ENCODE peak calls at places on chromosome 4, in nine cellular contexts. Z, G, U, Q, I, B, V, O and J are unnamed samples.

GRCh38 chr4:20773144-20773997 is 73.1 kb downstream of the PACRGL start:
- DNase-seq in Z (peak), G (peak), U (peak), Q (peak), I (no peak), B (peak), V (peak), O (peak), J (peak)

GRCh38 chr4:113070755-113071154 is 21.3 kb downstream of the ANK2 start:
- DNase-seq in Z (no peak), G (no peak), U (no peak), Q (no peak), I (no peak), B (no peak), V (no peak), O (no peak), J (no peak)

GRCh38 chr4:8304827-8305695 is 35.5 kb downstream of the HTRA3 start:
- DNase-seq in Z (no peak), G (no peak), U (no peak), Q (no peak), I (no peak), B (no peak), V (no peak), O (no peak), J (no peak)

GRCh38 chr4:160364217-160364616 is 1261.3 kb downstream of the RAPGEF2 start:
- DNase-seq in Z (no peak), G (no peak), U (no peak), Q (no peak), I (no peak), B (no peak), V (no peak), O (no peak), J (no peak)

GRCh38 chr4:19300213-19300612 is 951.5 kb upstream of the SLIT2 start:
- DNase-seq in Z (no peak), G (no peak), U (no peak), Q (no peak), I (no peak), B (no peak), V (peak), O (no peak), J (no peak)

GRCh38 chr4:81032174-81032551 is 1.7 kb downstream of the BMP3 start:
- DNase-seq in Z (no peak), G (no peak), U (no peak), Q (no peak), I (no peak), B (no peak), V (no peak), O (no peak), J (no peak)

GRCh38 chr4:128819082-128819742 is 9.7 kb downstream of the JADE1 start:
- DNase-seq in Z (no peak), G (no peak), U (no peak), Q (no peak), I (no peak), B (no peak), V (peak), O (no peak), J (no peak)

GRCh38 chr4:84971319-84971932 is 4.9 kb upstream of the WDFY3 start:
- DNase-seq in Z (no peak), G (peak), U (no peak), Q (no peak), I (no peak), B (no peak), V (peak), O (no peak), J (no peak)

GRCh38 chr4:75547647-75548387 is 8.0 kb upstream of the ODAPH start:
- DNase-seq in Z (no peak), G (no peak), U (peak), Q (no peak), I (peak), B (no peak), V (peak), O (peak), J (no peak)

GRCh38 chr4:83767017-83767541 is 231.2 kb downstream of the GPAT3 start:
- DNase-seq in Z (no peak), G (no peak), U (no peak), Q (no peak), I (no peak), B (no peak), V (no peak), O (no peak), J (no peak)

GRCh38 chr4:98659741-98660507 is 1.5 kb upstream of the TSPAN5 start:
- DNase-seq in Z (no peak), G (peak), U (no peak), Q (no peak), I (no peak), B (no peak), V (peak), O (no peak), J (no peak)

GRCh38 chr4:81541546-81541945 is 69.8 kb upstream of the RASGEF1B start:
- DNase-seq in Z (no peak), G (no peak), U (no peak), Q (no peak), I (no peak), B (no peak), V (no peak), O (no peak), J (no peak)

GRCh38 chr4:24966076-24966475 is 53.2 kb upstream of the CCDC149 start:
- DNase-seq in Z (no peak), G (no peak), U (no peak), Q (no peak), I (no peak), B (no peak), V (no peak), O (no peak), J (no peak)

GRCh38 chr4:143336828-143337599 is at the start of gene GAB1:
- DNase-seq in Z (no peak), G (peak), U (peak), Q (peak), I (peak), B (peak), V (peak), O (peak), J (no peak)

GRCh38 chr4:41471672-41472071 is 66.3 kb upstream of the LIMCH1 start:
- DNase-seq in Z (no peak), G (no peak), U (no peak), Q (no peak), I (no peak), B (no peak), V (no peak), O (no peak), J (no peak)
- H3K27ac ChIP-seq in Z (no peak), G (no peak), U (no peak), Q (no peak), I (peak), B (peak), V (no peak), O (no peak), J (no peak)

DNA sequence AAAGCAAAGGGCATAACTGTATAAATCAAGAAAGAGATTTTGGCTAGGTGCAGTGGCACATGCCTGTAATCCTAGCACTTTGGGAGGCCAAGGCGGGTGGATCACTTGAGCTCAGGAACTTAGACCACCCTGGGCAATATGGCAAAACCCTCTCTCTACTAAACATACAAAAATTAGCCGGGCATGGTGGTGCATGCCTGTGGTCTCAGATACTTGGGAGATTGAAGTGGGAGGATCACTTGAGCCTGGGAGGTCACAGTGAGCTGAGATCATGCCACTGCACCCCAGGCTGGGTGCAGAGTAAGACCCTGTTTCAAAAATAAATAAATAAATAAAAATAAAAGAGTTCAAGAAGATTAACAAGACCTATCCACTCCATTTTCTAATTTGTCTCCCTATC is 227.3 kb downstream of the SOWAHB start:
- DNase-seq in Z (no peak), G (no peak), U (no peak), Q (peak), I (no peak), B (no peak), V (no peak), O (no peak), J (no peak)
- H3K27ac ChIP-seq in Z (no peak), G (no peak), U (no peak), Q (peak), I (no peak), B (no peak), V (no peak), O (no peak), J (no peak)

GRCh38 chr4:72377491-72378194 is 191.4 kb downstream of the ADAMTS3 start:
- DNase-seq in Z (no peak), G (no peak), U (peak), Q (no peak), I (no peak), B (no peak), V (peak), O (no peak), J (no peak)

GRCh38 chr4:72378901-72379300 is 190.1 kb downstream of the ADAMTS3 start:
- DNase-seq in Z (no peak), G (no peak), U (no peak), Q (no peak), I (no peak), B (no peak), V (no peak), O (no peak), J (no peak)

GRCh38 chr4:72376901-72377300 is 192.1 kb downstream of the ADAMTS3 start:
- DNase-seq in Z (no peak), G (no peak), U (no peak), Q (no peak), I (no peak), B (no peak), V (no peak), O (no peak), J (no peak)

GRCh38 chr4:72374156-72374555 is 194.9 kb downstream of the ADAMTS3 start:
- DNase-seq in Z (no peak), G (no peak), U (no peak), Q (no peak), I (no peak), B (no peak), V (no peak), O (no peak), J (no peak)

DNA sequence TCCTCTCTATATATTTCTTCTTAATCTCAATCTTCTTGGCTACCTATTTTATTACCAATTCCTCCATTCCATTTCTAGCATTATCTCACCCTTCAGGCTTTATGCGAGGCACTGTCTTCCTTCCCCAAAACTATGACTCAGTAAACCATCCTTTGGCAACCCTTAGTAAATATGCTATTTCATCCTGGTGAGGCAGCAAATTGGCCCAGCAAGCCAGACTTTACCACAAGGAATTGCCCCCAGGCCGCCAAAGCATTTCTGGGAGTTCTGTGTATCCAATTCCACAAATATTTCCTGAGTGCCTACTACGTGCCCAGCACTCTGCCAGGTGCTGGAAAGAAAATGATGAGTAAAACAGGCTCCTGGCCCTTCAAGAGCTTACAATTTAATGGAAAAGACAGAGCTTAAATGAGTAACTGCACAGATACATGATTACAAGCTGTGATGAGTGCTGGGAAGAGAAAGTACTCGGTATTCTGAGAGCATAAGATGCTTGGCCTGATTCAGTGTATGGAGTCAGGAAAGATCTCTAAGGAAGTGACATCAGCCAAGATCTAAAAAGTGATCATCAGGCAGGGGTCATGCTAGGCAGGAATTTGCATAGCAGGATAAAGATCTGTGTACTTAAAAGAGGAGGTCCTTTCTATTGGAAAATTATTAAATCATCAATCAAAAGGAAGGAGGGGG is 193.8 kb downstream of the ADAMTS3 start:
- DNase-seq in Z (peak), G (peak), U (peak), Q (no peak), I (no peak), B (no peak), V (peak), O (no peak), J (no peak)
- H3K27ac ChIP-seq in Z (no peak), G (no peak), U (peak), Q (no peak), I (no peak), B (no peak), V (no peak), O (no peak), J (no peak)

GRCh38 chr4:38669233-38669632 is 5.2 kb downstream of the KLF3 start:
- DNase-seq in Z (no peak), G (no peak), U (peak), Q (no peak), I (no peak), B (no peak), V (no peak), O (no peak), J (no peak)

GRCh38 chr4:38672247-38673071 is 8.5 kb downstream of the KLF3 start:
- DNase-seq in Z (no peak), G (no peak), U (no peak), Q (no peak), I (no peak), B (no peak), V (no peak), O (no peak), J (no peak)

GRCh38 chr4:38671594-38671943 is 7.6 kb downstream of the KLF3 start:
- DNase-seq in Z (no peak), G (no peak), U (no peak), Q (no peak), I (no peak), B (no peak), V (no peak), O (no peak), J (no peak)

GRCh38 chr4:38670061-38670894 is 6.3 kb downstream of the KLF3 start:
- DNase-seq in Z (no peak), G (no peak), U (no peak), Q (no peak), I (no peak), B (no peak), V (no peak), O (no peak), J (no peak)

DNA sequence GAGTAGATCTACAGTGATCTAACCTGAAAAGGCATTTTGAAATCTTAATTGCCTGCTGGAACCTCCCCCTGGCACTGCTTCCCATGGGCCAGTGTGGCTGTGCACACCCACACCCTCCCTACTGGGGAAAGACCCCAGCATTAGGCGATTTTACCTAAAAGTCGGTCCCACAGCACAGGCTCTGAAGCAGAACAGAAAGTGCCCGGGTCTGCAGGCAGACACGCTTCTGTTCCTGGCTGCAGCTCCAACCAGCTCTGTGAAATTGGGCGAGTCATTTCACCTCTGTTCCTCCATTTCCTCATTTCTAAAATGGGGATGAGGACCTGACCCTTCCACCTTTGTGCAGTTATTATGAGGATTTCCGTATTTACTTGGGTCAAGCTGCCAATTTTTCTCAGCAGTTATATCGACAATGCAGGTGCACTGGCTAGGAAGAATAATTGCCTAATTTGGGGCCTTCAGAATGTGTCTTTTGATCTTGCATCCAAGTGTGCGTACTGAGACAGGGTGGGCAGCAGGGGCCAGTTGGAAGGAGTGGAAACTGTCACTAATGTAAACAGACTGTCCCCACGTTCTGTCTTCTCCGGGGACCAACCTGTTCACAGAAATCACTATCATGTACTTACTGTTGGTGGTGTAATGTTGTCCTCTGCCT is 7.1 kb downstream of the KLF3 start:
- DNase-seq in Z (no peak), G (no peak), U (no peak), Q (no peak), I (no peak), B (no peak), V (no peak), O (peak), J (no peak)
- H3K27ac ChIP-seq in Z (no peak), G (peak), U (no peak), Q (no peak), I (peak), B (peak), V (no peak), O (peak), J (no peak)

GRCh38 chr4:62070291-62070852 is 870.2 kb downstream of the ADGRL3 start:
- DNase-seq in Z (no peak), G (no peak), U (no peak), Q (no peak), I (no peak), B (no peak), V (no peak), O (no peak), J (no peak)
- H3K27ac ChIP-seq in Z (no peak), G (no peak), U (no peak), Q (no peak), I (no peak), B (no peak), V (no peak), O (no peak), J (no peak)

DNA sequence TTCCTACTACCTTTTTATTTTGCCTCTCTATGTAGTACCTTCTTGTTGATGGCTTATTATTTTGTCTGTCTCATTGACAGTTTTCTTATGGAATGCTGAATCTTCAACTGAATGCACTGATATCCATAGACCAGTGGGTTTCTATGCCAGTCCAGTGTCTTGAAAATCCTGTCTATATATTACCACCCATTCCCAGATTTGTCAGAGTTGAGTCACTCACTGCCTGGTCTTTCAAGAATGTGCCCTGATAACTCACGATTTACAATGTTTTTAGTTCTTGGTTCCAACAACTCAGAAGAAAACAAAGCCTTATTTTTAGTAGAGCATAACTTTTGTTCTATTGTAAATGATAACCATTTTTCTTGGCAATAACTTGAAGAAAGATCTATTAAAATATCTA is 606.0 kb upstream of the PITX2 start:
- DNase-seq in Z (no peak), G (no peak), U (no peak), Q (no peak), I (no peak), B (no peak), V (peak), O (no peak), J (no peak)
- H3K27ac ChIP-seq in Z (no peak), G (no peak), U (no peak), Q (peak), I (no peak), B (no peak), V (no peak), O (no peak), J (no peak)

DNA sequence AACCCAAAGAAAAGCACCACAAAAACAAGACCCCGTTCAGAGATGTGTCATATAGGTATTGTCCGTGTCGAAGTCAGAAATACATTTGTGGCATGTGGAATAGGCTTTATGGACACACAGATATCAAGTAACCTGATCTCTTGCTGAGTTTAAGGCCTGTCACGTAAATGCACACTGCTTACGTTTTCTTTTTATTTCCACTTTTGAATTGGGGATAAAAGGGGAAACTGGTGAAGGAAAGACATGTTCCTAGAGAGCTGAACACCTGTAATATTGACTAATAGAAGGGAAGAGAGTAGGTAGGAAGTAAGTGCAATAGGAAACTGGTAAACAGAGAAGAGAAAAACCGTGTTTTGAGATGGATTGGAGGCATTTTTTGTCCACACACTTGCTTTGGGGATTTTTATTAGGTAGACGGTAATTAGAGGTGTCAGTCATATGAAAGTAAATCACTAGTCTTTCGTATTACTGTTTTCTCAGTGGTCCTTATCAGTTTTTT is 24.9 kb downstream of the TMEM131L start:
- DNase-seq in Z (no peak), G (no peak), U (no peak), Q (no peak), I (no peak), B (no peak), V (no peak), O (no peak), J (no peak)
- H3K27ac ChIP-seq in Z (no peak), G (no peak), U (no peak), Q (no peak), I (no peak), B (no peak), V (no peak), O (no peak), J (no peak)

DNA sequence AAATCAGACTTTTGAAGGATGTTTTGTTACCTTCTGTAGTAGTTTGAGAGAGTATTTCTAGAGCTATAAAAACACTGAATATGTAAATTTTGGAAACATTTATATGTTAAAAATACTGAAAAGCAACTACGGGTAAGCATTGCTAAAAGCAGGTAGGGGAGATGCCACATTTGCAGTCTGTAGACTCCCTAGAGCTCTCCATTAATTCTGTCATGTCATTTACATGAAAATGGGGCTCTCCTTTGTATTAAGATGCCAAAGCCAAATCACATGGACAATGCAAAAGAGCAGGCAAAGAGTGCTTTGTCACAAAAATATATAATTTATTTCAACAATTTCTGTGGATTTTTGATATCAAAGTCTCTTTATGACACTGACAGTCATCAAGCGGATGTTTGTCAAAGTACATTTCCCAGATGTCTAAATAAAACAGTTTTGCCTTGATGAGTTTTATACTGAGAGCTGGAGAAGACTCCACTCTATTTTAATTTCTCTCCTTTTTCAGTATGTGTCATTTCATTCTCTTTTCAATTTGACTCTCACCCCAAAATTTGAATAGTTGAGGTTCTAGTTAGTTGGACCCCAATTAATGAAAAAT is 51.8 kb downstream of the LDB2 start:
- DNase-seq in Z (no peak), G (no peak), U (no peak), Q (no peak), I (no peak), B (no peak), V (no peak), O (no peak), J (no peak)
- H3K27ac ChIP-seq in Z (no peak), G (no peak), U (no peak), Q (no peak), I (no peak), B (no peak), V (no peak), O (no peak), J (no peak)

GRCh38 chr4:87075876-87076275 is 141.1 kb downstream of the AFF1 start:
- DNase-seq in Z (no peak), G (no peak), U (no peak), Q (no peak), I (no peak), B (no peak), V (no peak), O (no peak), J (no peak)
- H3K27ac ChIP-seq in Z (no peak), G (no peak), U (no peak), Q (no peak), I (no peak), B (no peak), V (no peak), O (no peak), J (no peak)

GRCh38 chr4:78556655-78557054 is 5.1 kb downstream of the ANXA3 start:
- DNase-seq in Z (no peak), G (peak), U (no peak), Q (no peak), I (no peak), B (no peak), V (no peak), O (no peak), J (no peak)

GRCh38 chr4:78552398-78553396 is 1.1 kb downstream of the ANXA3 start:
- DNase-seq in Z (no peak), G (peak), U (no peak), Q (peak), I (no peak), B (no peak), V (no peak), O (peak), J (no peak)

GRCh38 chr4:78553526-78554060 is 2.0 kb downstream of the ANXA3 start:
- DNase-seq in Z (no peak), G (no peak), U (no peak), Q (no peak), I (no peak), B (no peak), V (no peak), O (no peak), J (no peak)

GRCh38 chr4:78551420-78552351 is at the start of gene ANXA3:
- DNase-seq in Z (no peak), G (peak), U (no peak), Q (peak), I (no peak), B (no peak), V (no peak), O (peak), J (no peak)
- H3K27ac ChIP-seq in Z (no peak), G (peak), U (peak), Q (peak), I (peak), B (peak), V (no peak), O (peak), J (no peak)